ENCODE peak calls at places on chromosomes 4 and X, in four cellular contexts. Q, D, V and U are unnamed samples.

GRCh38 chr4:39825741-39826231 is 127.8 kb downstream of the UBE2K start:
- DNase-seq in D (peak), V (peak), Q (no peak), U (peak)

GRCh38 chrX:46912098-46912672 is at the start of gene JADE3:
- DNase-seq in D (no peak), Q (peak), V (peak), U (peak)

GRCh38 chr4:66655505-66655904 is 889.8 kb downstream of the CENPC start:
- DNase-seq in Q (no peak), D (no peak), V (no peak), U (no peak)

GRCh38 chr4:133152330-133152791 is 3.3 kb downstream of the PCDH10 start:
- DNase-seq in V (peak), D (no peak), Q (no peak), U (peak)

GRCh38 chrX:100819534-100819836 is 706 bp upstream of the CSTF2 start:
- DNase-seq in V (no peak), Q (no peak), D (no peak), U (no peak)

GRCh38 chrX:150757371-150757770 is 64.2 kb downstream of the MTMR1 start:
- DNase-seq in Q (no peak), V (no peak), D (no peak), U (no peak)

GRCh38 chr4:26342328-26343040 is 21.7 kb downstream of the RBPJ start:
- DNase-seq in D (peak), V (peak), Q (no peak), U (peak)

GRCh38 chr4:177047070-177047850 is 254.5 kb upstream of the VEGFC start:
- DNase-seq in Q (peak), D (no peak), V (peak), U (peak)

GRCh38 chrX:150446151-150446550 is 83.0 kb downstream of the MAMLD1 start:
- DNase-seq in Q (no peak), D (peak), V (no peak), U (no peak)

GRCh38 chrX:97066381-97066780 is 182.7 kb downstream of the RPA4 start:
- DNase-seq in V (no peak), Q (no peak), D (no peak), U (no peak)

GRCh38 chr4:155600246-155600645 is 66.4 kb upstream of the GUCY1A1 start:
- DNase-seq in D (no peak), V (no peak), Q (no peak), U (no peak)

GRCh38 chrX:129932137-129932791 is 26.3 kb downstream of the UTP14A start:
- DNase-seq in V (peak), Q (peak), D (peak), U (peak)

GRCh38 chrX:103151799-103152198 is 58.9 kb upstream of the NXF3 start:
- DNase-seq in D (no peak), V (no peak), Q (no peak), U (peak)

GRCh38 chrX:115901241-115901640 is 269.3 kb upstream of the AGTR2 start:
- DNase-seq in V (no peak), Q (no peak), D (no peak), U (no peak)

GRCh38 chrX:108732630-108733321 is 3.6 kb downstream of the IRS4 start:
- DNase-seq in D (no peak), V (no peak), Q (no peak), U (peak)

GRCh38 chr4:104826171-104826570 is 320.5 kb upstream of the TET2 start:
- DNase-seq in Q (no peak), D (no peak), V (no peak), U (peak)

GRCh38 chrX:18886344-18887161 is 97.4 kb downstream of the PHKA2 start:
- DNase-seq in V (peak), D (peak), Q (peak), U (peak)

GRCh38 chr4:105637409-105638258 is 70.9 kb downstream of the INTS12 start:
- DNase-seq in Q (peak), V (peak), D (no peak), U (peak)

GRCh38 chr4:98204236-98204553 is 57.0 kb upstream of the RAP1GDS1 start:
- DNase-seq in V (no peak), Q (no peak), D (no peak), U (no peak)

GRCh38 chrX:129632443-129632842 is 22.3 kb downstream of the APLN start:
- DNase-seq in V (no peak), Q (no peak), D (no peak), U (peak)

GRCh38 chrX:28498658-28499057 is 88.6 kb upstream of the IL1RAPL1 start:
- DNase-seq in D (peak), Q (no peak), V (peak), U (peak)

GRCh38 chr4:38531126-38531737 is 132.8 kb upstream of the KLF3 start:
- DNase-seq in V (peak), D (no peak), Q (no peak), U (no peak)

GRCh38 chr4:78691333-78691732 is 84.8 kb upstream of the BMP2K start:
- DNase-seq in D (no peak), Q (no peak), V (no peak), U (no peak)

GRCh38 chrX:48934581-48935331 is 15.9 kb upstream of the PIM2 start:
- DNase-seq in D (no peak), Q (no peak), V (no peak), U (no peak)

GRCh38 chrX:66489339-66489738 is 149.5 kb downstream of the EDA2R start:
- DNase-seq in V (no peak), Q (no peak), D (no peak), U (no peak)

GRCh38 chr4:138789796-138790195 is 225.8 kb upstream of the NOCT start:
- DNase-seq in D (no peak), Q (no peak), V (no peak), U (no peak)

GRCh38 chr4:176031927-176032326 is 33.7 kb upstream of the WDR17 start:
- DNase-seq in V (no peak), D (no peak), Q (no peak), U (peak)

GRCh38 chr4:143961084-143961483 is 55.7 kb upstream of the GYPE start:
- DNase-seq in V (no peak), Q (no peak), D (no peak), U (no peak)

GRCh38 chrX:79413009-79413408 is 45.9 kb upstream of the ITM2A start:
- DNase-seq in Q (no peak), V (peak), D (no peak), U (peak)

GRCh38 chr4:132614682-132615081 is 534.4 kb upstream of the PCDH10 start:
- DNase-seq in V (peak), D (no peak), Q (no peak), U (peak)

GRCh38 chr4:96638132-96638531 is 798.2 kb downstream of the PDHA2 start:
- DNase-seq in Q (no peak), V (no peak), D (no peak), U (no peak)

GRCh38 chr4:90357117-90357710 is 230.0 kb downstream of the CCSER1 start:
- DNase-seq in D (peak), V (peak), Q (no peak), U (peak)

GRCh38 chr4:56272946-56273728 is 114.2 kb downstream of the AASDH start:
- DNase-seq in V (no peak), Q (no peak), D (no peak), U (no peak)

GRCh38 chrX:11533211-11533651 is 132.5 kb downstream of the ARHGAP6 start:
- DNase-seq in D (peak), Q (no peak), V (peak), U (peak)

GRCh38 chrX:9940397-9940796 is 26.8 kb upstream of the CLDN34 start:
- DNase-seq in V (peak), Q (peak), D (peak), U (peak)

GRCh38 chrX:43717161-43717560 is 61.1 kb downstream of the MAOA start:
- DNase-seq in Q (no peak), V (no peak), D (no peak), U (peak)

GRCh38 chr4:89657931-89658700 is 178.8 kb downstream of the SNCA start:
- DNase-seq in V (peak), D (no peak), Q (no peak), U (peak)

GRCh38 chrX:80335062-80335830 is 85.0 kb upstream of the TENT5D start:
- DNase-seq in V (no peak), Q (no peak), D (no peak), U (peak)

GRCh38 chr4:176499518-176499917 is 179.8 kb downstream of the SPCS3 start:
- DNase-seq in V (peak), D (no peak), Q (no peak), U (no peak)

DNA sequence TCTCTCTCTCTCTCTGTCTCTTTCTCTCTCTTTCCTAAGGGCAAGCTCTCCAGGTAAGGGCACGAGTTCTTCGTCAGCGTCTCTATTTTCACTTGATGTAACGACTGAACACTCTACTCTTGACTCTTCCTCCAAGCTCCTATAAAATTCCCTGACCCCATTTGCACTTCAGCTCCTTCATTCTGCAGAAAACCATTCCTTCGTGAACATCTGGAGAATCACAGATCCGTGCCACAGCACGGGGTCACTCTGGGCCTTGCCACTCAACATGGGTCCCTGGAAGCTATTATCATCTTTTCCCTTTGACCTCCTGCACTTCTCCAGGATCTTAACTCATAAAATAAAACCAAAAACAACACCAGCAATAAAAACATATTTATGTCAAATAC is 112.0 kb upstream of the LNX1 start:
- DNase-seq in Q (no peak), D (no peak), V (no peak), U (no peak)
- H3K4me3 ChIP-seq in Q (no peak), D (no peak), V (no peak), U (no peak)

GRCh38 chr4:168832746-168833575 is 177.1 kb downstream of the CBR4 start:
- DNase-seq in D (no peak), V (peak), Q (peak), U (peak)
- TF ChIP-seq CTCF in D (peak), V (peak), Q (peak), U (no peak)

GRCh38 chrX:154367474-154368308 is 6.7 kb downstream of the FLNA start:
- DNase-seq in Q (no peak), V (no peak), D (no peak), U (no peak)
- H3K4me3 ChIP-seq in Q (no peak), V (peak), D (peak), U (no peak)

GRCh38 chr4:1784395-1784788 is 8.7 kb upstream of the FGFR3 start:
- DNase-seq in Q (peak), V (no peak), D (no peak), U (no peak)

GRCh38 chr4:1785592-1785991 is 7.5 kb upstream of the FGFR3 start:
- DNase-seq in Q (no peak), D (no peak), V (no peak), U (no peak)

GRCh38 chr4:1784789-1785591 is 8.1 kb upstream of the FGFR3 start:
- DNase-seq in Q (no peak), V (no peak), D (no peak), U (no peak)

GRCh38 chr4:1783011-1783410 is 10.1 kb upstream of the FGFR3 start:
- DNase-seq in D (no peak), Q (no peak), V (no peak), U (peak)

GRCh38 chr4:1783970-1784369 is 9.1 kb upstream of the FGFR3 start:
- DNase-seq in D (no peak), V (no peak), Q (no peak), U (no peak)
- TF ChIP-seq CTCF in D (no peak), V (no peak), Q (no peak), U (no peak)

GRCh38 chr4:153758688-153759406 is 977 bp downstream of the RNF175 start:
- DNase-seq in D (no peak), Q (peak), V (no peak), U (no peak)
- H3K4me3 ChIP-seq in D (peak), Q (peak), V (peak), U (no peak)

DNA sequence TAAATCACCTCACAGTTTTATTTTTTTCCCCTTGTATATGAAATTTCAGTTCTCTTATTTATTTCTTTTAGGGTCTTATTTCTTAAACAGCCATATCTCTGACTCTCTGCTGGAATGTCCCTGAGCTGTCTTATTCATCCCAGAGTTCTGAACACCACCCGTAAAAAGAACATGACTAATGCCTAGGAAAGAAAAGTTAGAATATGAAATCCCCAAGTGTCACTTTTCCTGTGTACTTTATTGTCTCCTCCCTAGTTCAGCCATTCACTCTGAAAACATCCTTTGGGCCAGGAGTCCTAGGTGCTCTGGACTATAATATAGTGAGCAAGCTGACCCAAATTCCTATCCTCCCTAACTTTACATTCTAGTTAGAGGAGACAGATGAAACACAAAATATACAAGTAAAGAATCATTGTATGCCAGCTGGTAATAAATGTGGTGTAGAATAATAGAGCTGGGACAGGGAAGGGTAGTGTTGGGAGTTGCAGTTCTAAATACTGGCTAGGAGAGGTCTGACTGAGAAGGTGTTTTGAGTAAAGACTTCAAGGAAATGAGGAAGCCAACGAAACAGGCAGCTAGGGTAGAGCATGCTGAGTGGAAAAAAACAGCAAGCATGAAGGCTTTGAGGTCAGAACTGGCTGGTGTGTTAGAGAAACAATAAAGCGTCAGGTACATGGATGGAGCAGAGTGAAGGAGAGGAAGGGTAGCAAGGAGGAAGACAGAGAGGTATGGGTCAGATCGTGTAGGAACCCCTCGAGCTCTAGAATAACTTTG is 40.6 kb upstream of the FTHL17 start:
- DNase-seq in Q (no peak), V (no peak), D (no peak), U (peak)
- TF ChIP-seq CTCF in Q (no peak), V (no peak), D (no peak), U (no peak)

GRCh38 chr4:20044502-20044911 is 207.2 kb upstream of the SLIT2 start:
- DNase-seq in Q (no peak), D (peak), V (peak), U (peak)
- H3K4me3 ChIP-seq in Q (no peak), D (no peak), V (no peak), U (no peak)

GRCh38 chr4:74339501-74339900 is 25.4 kb upstream of the EREG start:
- DNase-seq in D (no peak), V (no peak), Q (no peak), U (no peak)
- TF ChIP-seq CTCF in D (no peak), V (no peak), Q (no peak), U (no peak)

GRCh38 chr4:184851200-184851541 is 25.4 kb upstream of the ACSL1 start:
- DNase-seq in D (no peak), V (no peak), Q (no peak), U (peak)

GRCh38 chr4:184849184-184849583 is 23.4 kb upstream of the ACSL1 start:
- DNase-seq in V (no peak), D (no peak), Q (no peak), U (no peak)

GRCh38 chr4:184848510-184848909 is 22.7 kb upstream of the ACSL1 start:
- DNase-seq in Q (no peak), V (no peak), D (no peak), U (no peak)

GRCh38 chr4:184853385-184853784 is 27.6 kb upstream of the ACSL1 start:
- DNase-seq in Q (no peak), V (no peak), D (no peak), U (no peak)

GRCh38 chr4:184850431-184851199 is 24.8 kb upstream of the ACSL1 start:
- DNase-seq in V (no peak), D (no peak), Q (no peak), U (no peak)
- H3K4me3 ChIP-seq in V (no peak), D (no peak), Q (no peak), U (no peak)

GRCh38 chr4:81257021-81257420 is 42.0 kb upstream of the PRKG2 start:
- DNase-seq in Q (no peak), D (peak), V (peak), U (no peak)

GRCh38 chr4:81259151-81259550 is 44.1 kb upstream of the PRKG2 start:
- DNase-seq in D (no peak), Q (no peak), V (no peak), U (no peak)

GRCh38 chr4:81256059-81256635 is 41.1 kb upstream of the PRKG2 start:
- DNase-seq in Q (no peak), V (no peak), D (no peak), U (no peak)

GRCh38 chr4:81257841-81258240 is 42.8 kb upstream of the PRKG2 start:
- DNase-seq in D (no peak), Q (no peak), V (no peak), U (no peak)

DNA sequence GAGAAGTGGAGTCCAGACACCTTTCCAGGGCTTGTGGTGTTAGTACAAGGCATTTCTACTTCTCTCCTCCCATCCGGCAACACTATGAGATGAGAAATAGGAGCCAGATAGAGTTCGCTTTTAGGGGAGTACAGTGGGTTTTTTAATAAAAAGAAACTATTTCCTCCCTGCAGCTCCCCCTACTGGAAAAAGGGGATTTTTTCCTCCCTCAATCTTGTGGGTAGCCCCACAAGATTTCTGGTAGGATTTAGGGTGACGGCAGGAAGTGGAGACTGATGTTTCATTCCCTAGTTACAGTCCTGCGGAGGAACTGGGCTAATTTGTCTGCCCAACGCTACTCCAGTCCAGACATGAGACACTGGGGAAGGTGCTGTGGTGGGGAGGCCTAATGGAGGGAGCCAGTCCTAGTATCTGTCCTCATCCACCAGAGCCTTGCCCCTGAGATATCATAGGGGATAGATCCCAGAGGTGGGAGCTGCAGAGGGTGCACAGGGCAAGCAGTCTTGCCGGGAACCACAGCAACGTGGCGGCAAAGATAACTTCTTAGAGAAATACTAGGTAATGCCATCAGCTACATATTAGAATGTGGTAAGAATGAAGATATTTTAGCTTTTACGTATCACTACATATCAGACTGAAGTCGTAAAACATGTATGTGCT is 45.6 kb upstream of the PRKG2 start:
- DNase-seq in V (no peak), D (no peak), Q (no peak), U (peak)
- TF ChIP-seq CTCF in V (peak), D (peak), Q (peak), U (peak)